ENCODE peak calls at places on chromosomes 6 and 20, in four cellular contexts. U, H, M and Z are unnamed samples.

GRCh38 chr20:44662256-44662655 is 10.8 kb upstream of the ADA start:
- DNase-seq in U (no peak), H (no peak), M (no peak), Z (no peak)

GRCh38 chr6:79941489-79942151 is 5.7 kb downstream of the ELOVL4 start:
- DNase-seq in U (no peak), H (no peak), M (no peak), Z (no peak)

GRCh38 chr20:25579081-25579770 is 6.1 kb downstream of the NINL start:
- DNase-seq in U (no peak), H (no peak), M (no peak), Z (no peak)

GRCh38 chr6:6699741-6700367 is 111.3 kb downstream of the LY86 start:
- DNase-seq in U (peak), H (peak), M (peak), Z (peak)

GRCh38 chr6:127923135-127923534 is 22.3 kb upstream of the THEMIS start:
- DNase-seq in U (no peak), H (no peak), M (no peak), Z (no peak)

GRCh38 chr6:50658561-50658960 is 54.8 kb upstream of the TFAP2D start:
- DNase-seq in U (no peak), H (no peak), M (no peak), Z (no peak)

GRCh38 chr6:1110164-1110563 is 201.7 kb upstream of the FOXQ1 start:
- DNase-seq in U (peak), H (no peak), M (no peak), Z (no peak)

GRCh38 chr6:33278392-33278741 is 1.4 kb downstream of the B3GALT4 start:
- DNase-seq in U (no peak), H (no peak), M (no peak), Z (no peak)

GRCh38 chr20:56517211-56517610 is 7.3 kb upstream of the FAM209A start:
- DNase-seq in U (no peak), H (no peak), M (no peak), Z (no peak)

GRCh38 chr20:10376271-10377075 is 57.5 kb downstream of the MKKS start:
- DNase-seq in U (no peak), H (peak), M (no peak), Z (no peak)

GRCh38 chr6:88168362-88168761 is 2.2 kb upstream of the CNR1 start:
- DNase-seq in U (no peak), H (no peak), M (no peak), Z (no peak)

GRCh38 chr6:49826743-49827406 is 39.5 kb downstream of the CRISP1 start:
- DNase-seq in U (no peak), H (no peak), M (no peak), Z (no peak)

GRCh38 chr6:837380-837779 is 144.4 kb upstream of the EXOC2 start:
- DNase-seq in U (peak), H (no peak), M (no peak), Z (no peak)

GRCh38 chr6:38413097-38413800 is 226.5 kb downstream of the BTBD9 start:
- DNase-seq in U (no peak), H (peak), M (no peak), Z (no peak)

GRCh38 chr6:158751842-158752424 is 67.2 kb downstream of the EZR start:
- DNase-seq in U (no peak), H (no peak), M (no peak), Z (no peak)

GRCh38 chr20:58651823-58652605 is 931 bp downstream of the STX16 start:
- DNase-seq in U (peak), H (peak), M (peak), Z (no peak)
- TF ChIP-seq CTCF in U (no peak), H (no peak), M (no peak), Z (no peak)

GRCh38 chr20:53755733-53756523 is 162.3 kb upstream of the ZNF217 start:
- DNase-seq in U (peak), H (no peak), M (no peak), Z (no peak)

GRCh38 chr20:53760025-53760441 is 166.4 kb upstream of the ZNF217 start:
- DNase-seq in U (no peak), H (no peak), M (no peak), Z (no peak)

GRCh38 chr20:53752971-53753879 is 159.6 kb upstream of the ZNF217 start:
- DNase-seq in U (peak), H (peak), M (no peak), Z (no peak)

GRCh38 chr20:53753880-53754459 is 160.3 kb upstream of the ZNF217 start:
- DNase-seq in U (no peak), H (no peak), M (no peak), Z (no peak)

DNA sequence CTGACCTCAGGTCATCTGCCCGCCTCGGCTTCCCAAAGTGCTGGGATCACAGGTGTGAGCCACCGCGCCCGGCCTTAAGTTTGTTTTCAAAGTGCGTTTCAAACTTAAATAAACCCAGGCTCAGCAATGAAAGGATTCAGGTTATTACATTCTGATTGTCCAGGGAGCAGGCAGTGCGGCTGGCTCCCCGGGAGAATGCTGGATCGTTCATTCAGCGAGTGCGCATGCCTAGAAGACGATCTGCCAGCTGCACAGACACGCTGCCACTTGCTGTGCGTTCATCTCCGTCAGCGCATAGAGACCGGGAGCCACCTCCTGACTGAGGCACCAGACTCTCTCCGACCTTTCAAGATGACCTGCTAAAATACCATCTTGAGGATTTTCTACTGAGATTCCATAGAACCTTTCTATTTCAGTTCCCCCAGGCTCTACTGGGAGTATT is 163.9 kb upstream of the ZNF217 start:
- DNase-seq in U (no peak), H (no peak), M (no peak), Z (no peak)
- TF ChIP-seq CTCF in U (no peak), H (no peak), M (no peak), Z (no peak)

GRCh38 chr20:60804918-60805631 is 447.0 kb upstream of the CDH4 start:
- DNase-seq in U (no peak), H (no peak), M (no peak), Z (no peak)

GRCh38 chr20:60803335-60804070 is 448.6 kb upstream of the CDH4 start:
- DNase-seq in U (no peak), H (no peak), M (no peak), Z (no peak)

GRCh38 chr20:60804240-60804917 is 447.7 kb upstream of the CDH4 start:
- DNase-seq in U (no peak), H (no peak), M (no peak), Z (no peak)

DNA sequence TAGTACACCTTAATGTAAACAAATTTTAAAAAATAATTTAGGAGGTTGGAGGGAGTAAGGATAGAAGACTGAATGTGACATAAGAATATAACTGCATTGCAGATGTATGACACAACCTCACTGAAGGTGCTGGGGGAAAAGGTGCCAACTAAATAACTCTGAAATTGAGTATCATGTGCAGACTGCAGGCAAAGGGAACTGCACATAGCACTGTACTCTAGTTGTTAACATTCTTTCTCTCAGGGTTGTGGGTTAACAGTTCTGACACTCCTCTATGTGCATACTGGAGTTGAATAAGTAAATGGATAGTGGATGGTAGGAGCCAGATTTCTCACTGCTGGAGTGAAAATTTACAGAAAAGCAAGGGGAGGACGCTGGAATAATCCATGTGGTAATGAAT is 451.9 kb upstream of the CDH4 start:
- DNase-seq in U (no peak), H (no peak), M (no peak), Z (no peak)
- TF ChIP-seq CTCF in U (no peak), H (no peak), M (no peak), Z (no peak)

GRCh38 chr6:13357551-13358075 is 29.3 kb upstream of the TBC1D7 start:
- DNase-seq in U (no peak), H (peak), M (no peak), Z (no peak)
- TF ChIP-seq CTCF in U (no peak), H (no peak), M (no peak), Z (no peak)

GRCh38 chr6:61755739-61756138 is 530.3 kb downstream of the KHDRBS2 start:
- DNase-seq in U (no peak), H (no peak), M (no peak), Z (no peak)
- TF ChIP-seq CTCF in U (no peak), H (no peak), M (no peak), Z (no peak)

DNA sequence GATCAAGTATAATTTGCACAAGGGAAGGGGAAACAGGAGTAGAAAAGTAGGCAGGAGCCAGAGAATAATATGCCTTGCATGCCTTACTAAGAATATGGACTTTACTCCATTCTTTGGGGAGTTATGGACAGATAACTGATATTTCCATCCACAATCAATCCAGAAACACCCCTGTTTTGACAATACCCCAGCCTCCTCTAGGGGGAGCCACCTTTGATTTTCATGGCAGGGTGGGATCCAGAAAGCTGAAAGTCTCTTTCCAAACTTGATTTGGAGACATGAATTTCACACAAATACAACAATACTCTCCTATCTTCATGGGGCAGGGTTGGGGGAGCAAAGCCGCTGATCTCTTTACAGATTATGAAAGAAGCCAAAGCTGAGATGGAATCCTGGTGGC is 404.1 kb downstream of the FOXA2 start:
- DNase-seq in U (peak), H (no peak), M (no peak), Z (no peak)
- TF ChIP-seq CTCF in U (peak), H (peak), M (no peak), Z (no peak)